ENCODE peak calls at places on chromosome 1, in six cellular contexts. N is HepG2, Y is upper lobe of left lung, A is A549, I is K562, U is GM12878. Z is an unnamed sample.

GRCh38 chr1:9009438-9010366 is 16.5 kb downstream of the SLC2A7 start:
- ATAC-seq in N (peak), Y (no peak), A (peak), I (peak), U (peak), Z (no peak)

GRCh38 chr1:45542591-45542990 is 8.0 kb upstream of the AKR1A1 start:
- ATAC-seq in N (peak), Y (peak), A (no peak), I (peak), U (no peak), Z (no peak)

GRCh38 chr1:2801535-2802291 is at the start of gene TTC34:
- ATAC-seq in N (peak), Y (peak), A (peak), I (peak), U (peak), Z (peak)

GRCh38 chr1:217527151-217527550 is 103.7 kb downstream of the GPATCH2 start:
- ATAC-seq in N (no peak), Y (no peak), A (no peak), I (no peak), U (no peak), Z (no peak)

GRCh38 chr1:89725016-89725380 is 92.1 kb downstream of the LRRC8C start:
- ATAC-seq in N (no peak), Y (peak), A (peak), I (peak), U (peak), Z (peak)

GRCh38 chr1:167544447-167544846 is 9.1 kb downstream of the CREG1 start:
- ATAC-seq in N (no peak), Y (no peak), A (no peak), I (no peak), U (no peak), Z (no peak)

GRCh38 chr1:97013904-97014303 is 292.3 kb downstream of the PTBP2 start:
- ATAC-seq in N (no peak), Y (no peak), A (no peak), I (no peak), U (no peak), Z (no peak)

GRCh38 chr1:86154581-86155060 is 2.0 kb downstream of the COL24A1 start:
- ATAC-seq in N (peak), Y (no peak), A (no peak), I (no peak), U (no peak), Z (no peak)

GRCh38 chr1:113401067-113401466 is 10.8 kb downstream of the MAGI3 start:
- ATAC-seq in N (no peak), Y (no peak), A (no peak), I (no peak), U (no peak), Z (no peak)

GRCh38 chr1:210669951-210670350 is 341.2 kb downstream of the HHAT start:
- ATAC-seq in N (no peak), Y (no peak), A (no peak), I (no peak), U (no peak), Z (no peak)

GRCh38 chr1:41232305-41232704 is 9.8 kb downstream of the SCMH1 start:
- ATAC-seq in N (peak), Y (no peak), A (no peak), I (no peak), U (no peak), Z (no peak)

GRCh38 chr1:28437260-28437923 is 67.9 kb downstream of the PHACTR4 start:
- ATAC-seq in N (peak), Y (peak), A (peak), I (peak), U (no peak), Z (peak)

DNA sequence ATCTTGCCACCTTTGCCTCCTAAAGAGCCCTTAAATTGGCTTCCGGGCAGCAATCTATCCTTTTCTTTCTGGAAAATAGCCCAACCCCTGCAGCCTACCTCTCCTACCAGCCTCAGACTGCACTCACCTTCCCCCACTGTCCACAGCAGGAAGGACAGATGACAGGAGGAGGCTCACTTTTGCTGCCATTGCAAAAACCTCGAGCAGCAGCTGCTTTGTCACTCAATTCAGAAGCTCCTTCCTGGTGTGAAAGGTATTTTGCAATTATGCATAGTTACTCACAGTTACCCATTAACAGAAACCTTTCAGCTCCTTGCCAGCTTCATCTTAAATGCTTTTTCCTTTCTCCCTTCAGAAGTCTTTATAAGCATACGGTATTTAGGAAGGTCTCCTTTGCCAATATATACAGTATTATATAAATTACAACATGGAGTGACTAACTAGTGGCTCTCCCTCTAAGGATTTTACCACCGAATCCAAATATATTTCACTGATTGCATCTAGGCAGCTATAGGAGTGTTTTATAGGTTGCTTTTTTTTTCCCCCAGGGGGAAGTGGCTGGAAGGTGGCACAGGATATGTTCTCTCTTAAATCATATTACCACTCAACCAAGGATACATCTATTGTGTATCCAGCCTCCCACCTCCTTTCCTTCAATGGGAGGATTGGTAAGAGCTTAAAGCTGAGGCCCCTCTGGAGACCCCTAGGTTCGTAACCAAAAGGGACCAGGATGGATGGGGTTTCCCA is 142.1 kb upstream of the IPO9 start:
- ATAC-seq in N (no peak), Y (no peak), A (peak), I (peak), U (no peak), Z (no peak)
- TF ChIP-seq EP300 in N (no peak), Y (no peak), A (no peak), I (no peak), U (no peak), Z (no peak)

GRCh38 chr1:237206065-237206414 is 164.1 kb downstream of the RYR2 start:
- ATAC-seq in N (no peak), Y (no peak), A (no peak), I (peak), U (no peak), Z (no peak)

GRCh38 chr1:237211031-237211430 is 169.0 kb downstream of the RYR2 start:
- ATAC-seq in N (peak), Y (no peak), A (no peak), I (no peak), U (no peak), Z (no peak)

DNA sequence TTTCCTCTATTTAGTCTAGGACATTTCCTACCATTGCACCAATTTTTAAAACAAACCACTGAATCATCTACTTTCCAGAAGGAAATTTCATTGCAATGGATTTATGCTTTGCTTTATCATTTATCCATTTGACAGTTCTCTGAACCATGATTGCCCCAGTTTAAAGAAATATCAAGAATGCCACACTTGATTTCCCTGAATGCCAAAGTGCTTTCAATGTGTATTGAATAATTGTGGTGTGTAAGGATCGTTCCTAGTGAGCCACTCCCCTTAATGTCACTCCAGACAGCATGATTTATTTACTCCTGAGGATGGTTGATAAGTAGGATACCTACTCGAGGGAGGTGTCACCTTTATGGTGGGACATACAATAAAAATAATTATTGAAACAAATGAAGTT is 169.6 kb downstream of the RYR2 start:
- ATAC-seq in N (no peak), Y (no peak), A (no peak), I (no peak), U (no peak), Z (no peak)
- TF ChIP-seq EP300 in N (no peak), Y (no peak), A (no peak), I (no peak), U (no peak), Z (no peak)

GRCh38 chr1:107936498-107937481 is 28.2 kb downstream of the VAV3 start:
- ATAC-seq in N (no peak), Y (peak), A (no peak), I (no peak), U (peak), Z (peak)
- TF ChIP-seq EP300 in N (no peak), Y (no peak), A (no peak), I (no peak), U (peak), Z (no peak)

DNA sequence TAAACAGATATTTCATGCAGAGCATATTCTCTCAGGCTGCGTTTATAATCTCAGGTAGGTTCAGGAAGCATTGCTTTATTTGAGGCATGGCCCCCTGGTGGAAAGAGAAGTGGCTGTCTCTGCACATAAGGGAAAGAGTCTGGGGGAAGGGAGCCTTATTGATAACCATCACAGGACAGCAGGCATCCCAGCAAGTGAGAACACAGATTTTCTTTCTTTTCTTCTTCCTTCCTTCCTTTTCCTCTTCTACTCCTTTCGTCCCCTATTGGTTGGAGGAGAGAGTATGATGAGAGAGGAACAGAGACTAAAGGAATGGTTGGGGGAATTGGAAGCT is 21.9 kb downstream of the TSNAX start:
- ATAC-seq in N (peak), Y (no peak), A (peak), I (peak), U (peak), Z (no peak)
- TF ChIP-seq EP300 in N (no peak), Y (no peak), A (no peak), I (no peak), U (no peak), Z (no peak)